ENCODE peak calls at places on chromosomes 11 and 22, in four cellular contexts. D is H7; T is activated CD8-positive, alpha-beta memory T cell treated with anti-CD3 and anti-CD28 coated beads, Interleukin-2, amount 50 U/mL, for 4 hours; H is left lobe of liver. B is an unnamed sample.

GRCh38 chr11:16326679-16327297 is 29.6 kb downstream of the SOX6 start:
- DNase-seq in D (no peak), T (no peak), H (no peak), B (no peak)

GRCh38 chr22:19691721-19692341 is 22.5 kb upstream of the SEPTIN5 start:
- DNase-seq in T (no peak), H (no peak), D (peak; percentile 77), B (no peak)

GRCh38 chr11:57597971-57598830 is 716 bp downstream of the SERPING1 start:
- DNase-seq in H (peak; percentile 85), D (peak; percentile 98), T (no peak), B (no peak)

GRCh38 chr11:72144807-72145565 is 9.5 kb downstream of the FOLR3 start:
- DNase-seq in D (no peak), T (no peak), H (no peak), B (no peak)

GRCh38 chr22:29727248-29727551 is 7.4 kb downstream of the CABP7 start:
- DNase-seq in T (no peak), D (peak; percentile 97), H (peak; percentile 53), B (no peak)

GRCh38 chr11:119062779-119063178 is 4.8 kb upstream of the VPS11 start:
- DNase-seq in D (no peak), T (no peak), H (no peak), B (no peak)

GRCh38 chr11:73001615-73002014 is 140.5 kb downstream of the FCHSD2 start:
- DNase-seq in T (no peak), H (no peak), D (no peak), B (no peak)

GRCh38 chr11:32426192-32426591 is 9.1 kb downstream of the WT1 start:
- DNase-seq in D (peak; percentile 54), H (no peak), T (no peak), B (no peak)

GRCh38 chr11:126104420-126104819 is 41.8 kb upstream of the CDON start:
- DNase-seq in D (peak; percentile 93), H (no peak), T (no peak), B (no peak)

GRCh38 chr22:48837341-48837935 is 990.2 kb downstream of the BRD1 start:
- DNase-seq in H (no peak), T (no peak), D (no peak), B (no peak)

GRCh38 chr11:118618991-118619375 is 11.6 kb downstream of the PHLDB1 start:
- DNase-seq in T (no peak), D (no peak), H (no peak), B (no peak)

GRCh38 chr11:12167098-12167999 is 57.0 kb downstream of the MICAL2 start:
- DNase-seq in D (no peak), H (no peak), T (no peak), B (no peak)

GRCh38 chr11:27462543-27462942 is 10.0 kb downstream of the LGR4 start:
- DNase-seq in D (no peak), H (no peak), T (no peak), B (no peak)

GRCh38 chr11:76236092-76237026 is 30.1 kb upstream of the WNT11 start:
- DNase-seq in T (peak; percentile 40), D (peak; percentile 92), H (no peak), B (no peak)

GRCh38 chr11:106961048-106961447 is 57.2 kb downstream of the GUCY1A2 start:
- DNase-seq in D (no peak), T (no peak), H (no peak), B (no peak)

GRCh38 chr11:96424693-96425092 is 34.9 kb downstream of the JRKL start:
- DNase-seq in H (no peak), D (no peak), T (no peak), B (no peak)

GRCh38 chr11:65891180-65892136 is 985 bp downstream of the CCDC85B start:
- DNase-seq in H (no peak), T (peak; percentile 47), D (peak; percentile 91), B (peak; percentile 87)

GRCh38 chr11:74142624-74143023 is 28.2 kb downstream of the C2CD3 start:
- DNase-seq in H (no peak), T (no peak), D (no peak), B (no peak)

GRCh38 chr11:69050592-69051380 is 2.1 kb downstream of the TPCN2 start:
- DNase-seq in H (peak; percentile 69), D (peak; percentile 45), T (no peak), B (no peak)

GRCh38 chr11:8017894-8018741 is 31.0 kb downstream of the EIF3F start:
- DNase-seq in H (peak; percentile 32), D (peak; percentile 67), T (no peak), B (peak; percentile 60)